ENCODE peak calls at places on chromosomes 6 and 20, in ten cellular contexts. F is NCI-H2107, Y is foreskin keratinocyte, A is OCI-M1, I is H54, T is hypothalamus, V is amniotic stem cell, P is mesothelial cell of epicardium, H is HFF-Myc, Z is colonic mucosa. G is an unnamed sample.

GRCh38 chr6:37177083-37177949 is 7.4 kb downstream of the PIM1 start:
- DNase-seq in P (no peak), Z (no peak), V (no peak), T (no peak), A (peak; percentile 97), Y (no peak), I (no peak), H (no peak), F (no peak), G (no peak)

GRCh38 chr6:38760097-38760496 is 45.0 kb downstream of the DNAH8 start:
- DNase-seq in F (no peak), A (peak; percentile 14), P (no peak), I (no peak), V (no peak), H (no peak), T (no peak), Z (no peak), Y (no peak), G (no peak)

GRCh38 chr20:56574531-56575142 is 41.6 kb downstream of the FAM209B start:
- DNase-seq in V (no peak), I (no peak), Z (no peak), P (no peak), A (no peak), F (no peak), Y (peak; percentile 58), H (no peak), T (no peak), G (no peak)

GRCh38 chr6:85403331-85404015 is 46.4 kb upstream of the NT5E start:
- DNase-seq in H (no peak), F (no peak), V (peak; percentile 52), Y (peak; percentile 89), I (peak; percentile 41), P (no peak), Z (no peak), T (no peak), A (no peak), G (no peak)

GRCh38 chr6:148455225-148455624 is 112.6 kb downstream of the SASH1 start:
- DNase-seq in F (no peak), V (no peak), H (peak; percentile 60), I (no peak), Z (no peak), T (no peak), A (no peak), P (no peak), Y (no peak), G (no peak)

GRCh38 chr6:52538252-52538905 is 38.5 kb downstream of the TRAM2 start:
- DNase-seq in P (no peak), Y (no peak), I (no peak), H (no peak), F (no peak), V (no peak), Z (no peak), T (no peak), A (no peak), G (no peak)

GRCh38 chr6:147131728-147132127 is 72.5 kb upstream of the STXBP5 start:
- DNase-seq in V (no peak), A (peak; percentile 82), F (no peak), Z (no peak), Y (no peak), H (no peak), I (no peak), P (no peak), T (no peak), G (no peak)

GRCh38 chr20:36548006-36548315 is 6.6 kb downstream of the MYL9 start:
- DNase-seq in Y (no peak), A (no peak), H (no peak), V (no peak), F (no peak), P (no peak), Z (no peak), I (no peak), T (no peak), G (peak; percentile 85)

GRCh38 chr6:90098637-90099036 is 198.0 kb downstream of the BACH2 start:
- DNase-seq in V (no peak), A (no peak), F (no peak), Y (no peak), P (no peak), H (no peak), I (no peak), T (no peak), Z (no peak), G (no peak)

GRCh38 chr6:144315981-144316865 is 31.1 kb downstream of the UTRN start:
- DNase-seq in Z (no peak), P (no peak), H (no peak), F (no peak), I (no peak), V (no peak), Y (no peak), A (no peak), T (no peak), G (no peak)

GRCh38 chr6:150269857-150270223 is 99.0 kb upstream of the IYD start:
- DNase-seq in Z (no peak), Y (peak; percentile 100), F (no peak), V (no peak), A (no peak), I (peak; percentile 42), T (no peak), H (no peak), P (no peak), G (no peak)

GRCh38 chr6:3119040-3119723 is 671 bp downstream of the BPHL start:
- DNase-seq in F (no peak), T (no peak), V (no peak), H (no peak), Y (peak; percentile 8), P (no peak), Z (peak; percentile 37), I (peak; percentile 51), A (peak; percentile 70), G (no peak)

GRCh38 chr6:76416821-76417605 is 344.6 kb upstream of the IMPG1 start:
- DNase-seq in A (peak; percentile 55), H (no peak), T (no peak), V (no peak), Y (no peak), I (no peak), Z (no peak), F (no peak), P (no peak), G (no peak)

GRCh38 chr6:101146389-101146788 is 247.1 kb upstream of the GRIK2 start:
- DNase-seq in T (no peak), I (no peak), V (no peak), Y (peak; percentile 1), H (no peak), F (no peak), P (no peak), Z (no peak), A (no peak), G (no peak)

GRCh38 chr6:153059311-153059710 is 56.8 kb upstream of the MTRF1L start:
- DNase-seq in Z (no peak), F (no peak), V (no peak), T (no peak), Y (no peak), I (no peak), H (no peak), P (no peak), A (no peak), G (no peak)

GRCh38 chr6:131765081-131765852 is 42.6 kb upstream of the ENPP1 start:
- DNase-seq in T (no peak), P (no peak), Y (no peak), A (peak; percentile 36), V (no peak), I (no peak), H (no peak), F (no peak), Z (no peak), G (no peak)

GRCh38 chr20:3316131-3316530 is 77.1 kb upstream of the SLC4A11 start:
- DNase-seq in T (no peak), Y (no peak), A (no peak), I (no peak), P (no peak), F (no peak), H (no peak), V (no peak), Z (peak; percentile 23), G (no peak)

GRCh38 chr6:98653171-98653570 is 181.2 kb upstream of the POU3F2 start:
- DNase-seq in Z (no peak), I (no peak), Y (no peak), V (no peak), T (no peak), H (no peak), A (no peak), F (no peak), P (no peak), G (no peak)

GRCh38 chr6:46023216-46023915 is 7.7 kb upstream of the CLIC5 start:
- DNase-seq in F (no peak), Y (no peak), T (no peak), Z (no peak), I (no peak), P (no peak), V (no peak), H (no peak), A (no peak), G (no peak)

GRCh38 chr6:140623498-140623897 is 1249.0 kb upstream of the CITED2 start:
- DNase-seq in H (peak; percentile 77), V (no peak), Z (no peak), F (no peak), Y (peak; percentile 31), I (no peak), T (no peak), A (peak; percentile 37), P (no peak), G (no peak)

GRCh38 chr20:46317685-46318177 is 9.4 kb upstream of the CDH22 start:
- DNase-seq in A (no peak), H (no peak), Y (no peak), F (no peak), P (no peak), Z (no peak), T (no peak), I (no peak), V (no peak), G (no peak)

GRCh38 chr6:43922423-43923375 is 152.7 kb downstream of the VEGFA start:
- DNase-seq in I (no peak), Y (no peak), A (no peak), Z (no peak), F (no peak), T (no peak), P (no peak), H (no peak), V (no peak), G (no peak)

GRCh38 chr6:127570739-127571389 is 6.1 kb upstream of the C6orf58 start:
- DNase-seq in V (no peak), I (no peak), H (no peak), F (no peak), Z (no peak), T (no peak), A (no peak), P (no peak), Y (peak; percentile 20), G (no peak)

GRCh38 chr6:16876201-16876600 is 114.9 kb upstream of the ATXN1 start:
- DNase-seq in Y (no peak), F (no peak), H (no peak), I (no peak), Z (no peak), V (no peak), P (no peak), A (no peak), T (no peak), G (no peak)

GRCh38 chr20:33561981-33562601 is 72.2 kb downstream of the CBFA2T2 start:
- DNase-seq in Y (peak; percentile 70), T (no peak), V (no peak), Z (peak; percentile 92), I (peak; percentile 31), F (peak; percentile 68), P (peak; percentile 45), A (peak; percentile 67), H (peak; percentile 97), G (no peak)

GRCh38 chr6:113825776-113826175 is 31.4 kb upstream of the MARCKS start:
- DNase-seq in V (no peak), T (peak; percentile 87), H (peak; percentile 43), Z (peak; percentile 85), A (no peak), Y (no peak), P (no peak), F (peak; percentile 50), I (no peak), G (no peak)

GRCh38 chr6:31083742-31084354 is 28.5 kb downstream of the C6orf15 start:
- DNase-seq in P (no peak), H (peak; percentile 32), I (no peak), Y (no peak), F (no peak), V (no peak), T (no peak), Z (peak; percentile 66), A (peak; percentile 84), G (peak; percentile 54)

GRCh38 chr6:164791498-164791897 is 517.9 kb downstream of the C6orf118 start:
- DNase-seq in Y (no peak), V (no peak), F (no peak), P (no peak), I (no peak), A (no peak), H (no peak), Z (no peak), T (no peak), G (no peak)